ENCODE peak calls at places on chromosomes 2 and 18, in nine cellular contexts. Z is cardiac muscle cell; S is thoracic aorta; O is A549; X is CD8-positive, alpha-beta memory T cell; P is mammary epithelial cell; Q is OCI-LY7; V is body of pancreas; K is ovary. D is an unnamed sample. For H3K4me1, the result is how much of the 10 kb centered on the place peaks cover.

GRCh38 chr2:69027060-69027459 is 14.1 kb downstream of the ANTXR1 start:
- DNase-seq in Z (no peak), S (no peak), O (no peak), X (no peak), P (no peak), Q (no peak), V (no peak), K (no peak), D (no peak)

GRCh38 chr2:239606955-239607794 is 206.4 kb upstream of the HDAC4 start:
- DNase-seq in Z (no peak), S (no peak), O (no peak), X (no peak), P (no peak), Q (no peak), V (no peak), K (no peak), D (no peak)

GRCh38 chr18:40413160-40413559 is 1541.9 kb upstream of the PIK3C3 start:
- DNase-seq in Z (peak), S (no peak), O (peak), X (no peak), P (no peak), Q (no peak), V (no peak), K (no peak), D (peak)

GRCh38 chr2:85811173-85811849 is 57.5 kb downstream of the ATOH8 start:
- DNase-seq in Z (peak), S (no peak), O (no peak), X (no peak), P (no peak), Q (no peak), V (no peak), K (peak), D (no peak)

GRCh38 chr2:32801741-32802140 is 145.0 kb upstream of the LTBP1 start:
- DNase-seq in Z (no peak), S (no peak), O (no peak), X (no peak), P (no peak), Q (no peak), V (no peak), K (no peak), D (no peak)

GRCh38 chr18:55779461-55779710 is 191.4 kb upstream of the TCF4 start:
- DNase-seq in Z (no peak), S (no peak), O (no peak), X (no peak), P (peak), Q (no peak), V (no peak), K (no peak), D (no peak)

GRCh38 chr18:23186781-23187180 is 51.5 kb downstream of the CABLES1 start:
- DNase-seq in Z (no peak), S (no peak), O (no peak), X (no peak), P (no peak), Q (no peak), V (no peak), K (no peak), D (no peak)

GRCh38 chr18:23569299-23570063 is 16.8 kb downstream of the NPC1 start:
- DNase-seq in Z (no peak), S (no peak), O (no peak), X (no peak), P (no peak), Q (no peak), V (no peak), K (no peak), D (no peak)

GRCh38 chr2:225177098-225177497 is 134.8 kb upstream of the DOCK10 start:
- DNase-seq in Z (peak), S (no peak), O (peak), X (no peak), P (peak), Q (no peak), V (no peak), K (no peak), D (no peak)

GRCh38 chr2:61470122-61470951 is 550 bp downstream of the USP34 start:
- DNase-seq in Z (peak), S (peak), O (peak), X (peak), P (peak), Q (peak), V (peak), K (peak), D (no peak)

GRCh38 chr2:24015562-24016375 is 5.9 kb downstream of the MFSD2B start:
- DNase-seq in Z (peak), S (no peak), O (peak), X (no peak), P (peak), Q (no peak), V (no peak), K (no peak), D (no peak)

GRCh38 chr2:120964819-120965218 is 229.2 kb downstream of the GLI2 start:
- DNase-seq in Z (peak), S (no peak), O (no peak), X (no peak), P (no peak), Q (no peak), V (no peak), K (no peak), D (no peak)

GRCh38 chr2:239717706-239718105 is 307.4 kb downstream of the NDUFA10 start:
- DNase-seq in Z (no peak), S (no peak), O (no peak), X (no peak), P (no peak), Q (no peak), V (no peak), K (no peak), D (no peak)

GRCh38 chr18:2425426-2426317 is 145.6 kb downstream of the METTL4 start:
- DNase-seq in Z (peak), S (no peak), O (no peak), X (no peak), P (peak), Q (no peak), V (no peak), K (no peak), D (no peak)

GRCh38 chr2:33275689-33276444 is 200.6 kb upstream of the RASGRP3 start:
- DNase-seq in Z (peak), S (peak), O (peak), X (peak), P (peak), Q (no peak), V (peak), K (peak), D (no peak)

GRCh38 chr2:29627366-29627765 is 294.0 kb downstream of the ALK start:
- DNase-seq in Z (peak), S (no peak), O (peak), X (no peak), P (no peak), Q (no peak), V (no peak), K (no peak), D (no peak)

GRCh38 chr2:187424156-187424555 is 23.9 kb downstream of the CALCRL start:
- DNase-seq in Z (no peak), S (no peak), O (peak), X (no peak), P (peak), Q (no peak), V (no peak), K (no peak), D (no peak)

GRCh38 chr2:157940024-157940423 is 63.9 kb upstream of the ACVR1 start:
- DNase-seq in Z (no peak), S (no peak), O (no peak), X (no peak), P (peak), Q (no peak), V (no peak), K (no peak), D (no peak)

GRCh38 chr2:23430263-23430662 is 45.3 kb downstream of the KLHL29 start:
- DNase-seq in Z (peak), S (no peak), O (no peak), X (no peak), P (no peak), Q (no peak), V (no peak), K (no peak), D (no peak)

GRCh38 chr18:74050807-74051206 is 96.8 kb downstream of the FBXO15 start:
- DNase-seq in Z (no peak), S (no peak), O (no peak), X (no peak), P (no peak), Q (no peak), V (no peak), K (no peak), D (no peak)

GRCh38 chr18:23250893-23251656 is 115.8 kb downstream of the CABLES1 start:
- DNase-seq in Z (peak), S (peak), O (no peak), X (no peak), P (no peak), Q (no peak), V (peak), K (no peak), D (no peak)

GRCh38 chr18:79400591-79401381 is 5.1 kb downstream of the NFATC1 start:
- DNase-seq in Z (no peak), S (no peak), O (no peak), X (peak), P (no peak), Q (peak), V (no peak), K (peak), D (no peak)

GRCh38 chr2:127695491-127696472 is 5.5 kb upstream of the SFT2D3 start:
- DNase-seq in Z (peak), S (no peak), O (peak), X (no peak), P (peak), Q (no peak), V (peak), K (peak), D (no peak)

GRCh38 chr2:26772064-26773001 is 8.2 kb downstream of the SLC35F6 start:
- DNase-seq in Z (peak), S (peak), O (peak), X (peak), P (peak), Q (no peak), V (peak), K (peak), D (no peak)

GRCh38 chr18:44321868-44322590 is 358.7 kb upstream of the SETBP1 start:
- DNase-seq in Z (no peak), S (no peak), O (no peak), X (no peak), P (no peak), Q (no peak), V (no peak), K (no peak), D (no peak)

GRCh38 chr2:174771631-174772491 is 7.6 kb upstream of the CHRNA1 start:
- DNase-seq in Z (peak), S (peak), O (peak), X (no peak), P (peak), Q (peak), V (peak), K (peak), D (peak)

GRCh38 chr2:21650566-21650965 is 526.8 kb downstream of the TDRD15 start:
- DNase-seq in Z (no peak), S (no peak), O (no peak), X (no peak), P (no peak), Q (no peak), V (no peak), K (no peak), D (no peak)

DNA sequence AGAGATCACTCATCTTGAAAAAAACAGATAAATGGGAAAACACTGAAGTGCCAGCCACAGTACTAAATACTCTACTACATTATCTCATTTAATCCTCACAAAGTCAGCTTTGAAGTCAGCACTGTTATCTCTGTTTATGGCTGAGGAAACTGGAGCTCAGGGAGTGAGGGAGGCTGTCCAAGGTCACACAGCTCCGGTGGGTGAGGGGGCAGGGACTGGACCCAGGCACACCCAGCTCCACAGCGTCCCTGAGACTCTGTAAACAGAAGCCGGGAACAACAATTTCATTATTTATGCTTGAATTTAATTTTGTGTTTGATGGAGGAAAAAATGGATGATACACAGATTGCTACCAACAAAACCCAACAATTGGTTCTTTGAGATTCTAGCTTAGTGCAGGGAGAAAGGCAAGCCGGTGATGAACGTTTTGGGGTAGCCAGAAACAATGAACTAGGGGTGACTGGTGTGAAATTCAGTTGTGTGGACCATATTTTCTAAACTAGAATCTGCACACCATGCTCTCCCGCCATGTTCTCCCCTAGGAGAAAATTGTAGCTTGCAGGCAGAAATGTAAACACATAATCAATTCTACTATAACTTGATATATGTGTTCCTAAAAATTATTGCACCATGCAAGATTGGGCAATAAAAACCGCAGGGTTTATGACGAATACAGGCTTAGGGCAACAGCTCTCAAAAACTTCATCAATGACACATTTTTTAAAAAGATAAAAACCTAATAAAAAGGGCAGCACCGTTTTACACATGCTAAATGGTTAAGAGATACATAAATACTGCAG is at the start of gene GREB1:
- DNase-seq in Z (no peak), S (no peak), O (no peak), X (no peak), P (peak), Q (no peak), V (no peak), K (peak), D (no peak)
- H3K4me1 ChIP-seq in Z (under half), S (under half), O (under half), X (under half), P (under half), Q (under half), V (under half), K (under half), D (under half)

GRCh38 chr18:11219571-11219970 is 70.2 kb upstream of the PIEZO2 start:
- DNase-seq in Z (no peak), S (no peak), O (no peak), X (no peak), P (no peak), Q (no peak), V (no peak), K (no peak), D (no peak)
- H3K4me1 ChIP-seq in Z (under half), S (under half), O (under half), X (under half), P (under half), Q (under half), V (under half), K (under half), D (under half)

GRCh38 chr2:42929985-42930581 is 137.7 kb upstream of the HAAO start:
- DNase-seq in Z (peak), S (no peak), O (no peak), X (no peak), P (no peak), Q (no peak), V (peak), K (no peak), D (no peak)
- H3K4me1 ChIP-seq in Z (under half), S (half or more), O (under half), X (under half), P (under half), Q (under half), V (half or more), K (half or more), D (under half)

DNA sequence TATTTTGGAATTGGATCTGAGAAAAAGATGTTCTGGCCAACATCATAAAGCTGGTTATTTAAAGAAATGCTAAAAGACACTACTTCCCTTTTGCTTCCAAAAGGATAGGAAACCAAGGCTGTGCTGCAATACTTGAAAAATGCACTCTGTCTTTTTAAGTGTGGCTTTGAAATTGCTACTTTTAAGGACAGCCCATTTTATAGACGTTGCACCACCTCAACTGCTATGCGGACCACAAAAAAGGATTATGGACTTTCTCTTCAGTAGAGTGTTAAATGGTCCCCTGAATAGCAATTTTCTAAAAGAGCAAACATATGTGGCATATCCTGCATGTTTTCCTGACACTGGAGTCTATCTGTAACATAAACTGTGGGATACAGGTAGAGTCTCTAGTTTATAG is 32.0 kb downstream of the CCDC141 start:
- DNase-seq in Z (no peak), S (no peak), O (no peak), X (no peak), P (no peak), Q (no peak), V (no peak), K (no peak), D (no peak)
- H3K4me1 ChIP-seq in Z (under half), S (under half), O (under half), X (under half), P (under half), Q (under half), V (under half), K (under half), D (under half)

GRCh38 chr2:105857076-105857740 is 112.5 kb downstream of the NCK2 start:
- DNase-seq in Z (no peak), S (no peak), O (no peak), X (peak), P (peak), Q (no peak), V (no peak), K (no peak), D (no peak)

GRCh38 chr2:105859694-105859951 is 114.9 kb downstream of the NCK2 start:
- DNase-seq in Z (no peak), S (no peak), O (no peak), X (no peak), P (no peak), Q (no peak), V (no peak), K (no peak), D (no peak)

GRCh38 chr2:105861198-105861597 is 116.5 kb downstream of the NCK2 start:
- DNase-seq in Z (no peak), S (no peak), O (no peak), X (peak), P (no peak), Q (no peak), V (no peak), K (no peak), D (no peak)

GRCh38 chr2:105860567-105860966 is 115.9 kb downstream of the NCK2 start:
- DNase-seq in Z (no peak), S (no peak), O (no peak), X (no peak), P (no peak), Q (no peak), V (no peak), K (no peak), D (no peak)

DNA sequence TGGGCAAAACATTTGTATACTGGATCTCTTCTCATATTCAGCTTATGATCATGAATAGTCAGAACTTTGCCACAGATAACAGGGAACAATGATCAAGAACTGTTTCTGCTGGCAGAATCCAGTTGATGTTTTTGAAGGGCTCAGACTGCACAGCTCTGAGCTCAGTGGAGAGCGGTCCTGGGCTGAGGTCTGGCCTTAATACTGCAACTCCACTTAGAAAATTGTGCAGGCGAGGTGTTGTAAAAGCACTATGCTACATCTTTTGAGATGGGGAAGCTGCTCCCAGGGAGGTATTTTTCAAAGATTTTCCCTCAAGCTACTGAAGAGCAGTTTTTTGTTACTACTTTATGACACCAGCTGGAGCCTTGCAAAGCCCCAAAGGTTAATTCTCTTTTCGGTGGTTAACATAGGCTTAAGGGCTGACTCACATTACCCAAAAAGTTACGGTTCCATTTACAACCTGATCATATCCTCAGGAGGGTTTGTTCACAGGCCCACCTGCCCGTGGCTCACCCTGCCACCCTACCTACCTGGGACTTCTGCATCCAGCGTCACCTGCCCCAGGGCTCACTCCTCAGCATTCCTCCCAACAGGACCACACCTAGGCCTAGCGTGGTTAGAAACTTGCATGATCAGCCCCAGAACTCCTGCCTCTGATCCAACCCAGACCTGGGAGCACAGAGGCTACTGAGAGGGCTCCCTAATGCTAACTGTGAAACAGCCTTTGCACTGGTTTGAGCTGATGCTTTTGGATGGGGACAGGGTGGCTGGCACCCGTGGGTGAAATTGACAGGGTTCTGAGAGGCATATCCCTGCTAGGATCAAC is 114.4 kb downstream of the NCK2 start:
- DNase-seq in Z (no peak), S (no peak), O (no peak), X (no peak), P (no peak), Q (no peak), V (no peak), K (no peak), D (no peak)
- H3K4me1 ChIP-seq in Z (under half), S (under half), O (under half), X (half or more), P (under half), Q (under half), V (under half), K (under half), D (under half)

GRCh38 chr2:219648963-219649362 is 21.5 kb downstream of the SLC4A3 start:
- DNase-seq in Z (no peak), S (no peak), O (no peak), X (no peak), P (no peak), Q (no peak), V (no peak), K (no peak), D (no peak)
- H3K4me1 ChIP-seq in Z (under half), S (under half), O (under half), X (under half), P (under half), Q (under half), V (under half), K (under half), D (under half)

GRCh38 chr2:44948565-44949328 is 7.2 kb downstream of the SIX3 start:
- DNase-seq in Z (no peak), S (no peak), O (no peak), X (no peak), P (no peak), Q (no peak), V (no peak), K (no peak), D (no peak)
- H3K4me1 ChIP-seq in Z (under half), S (under half), O (under half), X (under half), P (under half), Q (under half), V (under half), K (under half), D (under half)

DNA sequence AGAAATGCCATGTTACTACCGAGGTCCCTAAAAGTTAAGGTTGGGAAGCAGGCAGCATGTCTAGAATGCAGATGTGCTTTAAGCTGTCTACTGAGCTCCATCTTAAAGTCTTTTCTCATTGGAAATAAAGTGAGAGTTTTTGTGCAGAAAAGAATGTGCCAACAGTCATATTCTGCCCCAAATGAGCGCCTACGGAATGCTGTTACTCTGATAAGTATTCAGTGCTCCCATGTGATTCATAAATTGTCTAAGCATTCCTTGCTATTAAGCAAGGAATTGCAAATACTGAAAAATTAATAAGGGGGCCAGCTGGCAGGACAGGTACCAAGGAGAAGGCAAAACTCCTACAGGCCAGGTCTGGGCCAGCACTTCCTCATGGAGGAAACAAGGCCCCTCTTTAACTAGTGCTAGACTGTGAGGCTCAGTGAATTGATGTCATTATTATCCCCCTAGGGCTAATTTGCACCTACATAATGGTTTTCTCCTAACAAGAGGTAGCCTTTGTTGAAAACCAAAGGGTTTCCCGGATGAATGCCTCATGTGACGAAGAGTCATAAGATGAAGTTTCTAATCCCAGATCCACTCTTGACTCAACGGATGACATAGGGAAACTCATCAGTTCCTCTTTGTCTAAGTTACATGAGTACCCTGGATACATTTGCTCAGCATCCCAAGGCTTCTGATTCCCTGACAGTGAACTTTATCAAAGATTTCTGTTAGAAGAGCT is 16.4 kb downstream of the NRP2 start:
- DNase-seq in Z (peak), S (no peak), O (no peak), X (no peak), P (peak), Q (no peak), V (no peak), K (no peak), D (no peak)
- H3K4me1 ChIP-seq in Z (under half), S (under half), O (half or more), X (under half), P (under half), Q (under half), V (under half), K (under half), D (under half)

D was measured in iPS DF 6.9.